ENCODE peak calls at places on chromosomes 5 and 9, in seven cellular contexts. Q, O, V, I, Z, F and L are unnamed samples.

GRCh38 chr5:43045236-43045635 is 5.1 kb upstream of the ANXA2R start:
- DNase-seq in F (no peak), V (no peak), O (no peak), Z (no peak), Q (no peak), I (no peak), L (no peak)

GRCh38 chr5:40406426-40407211 is 273.1 kb upstream of the PTGER4 start:
- DNase-seq in I (no peak), V (no peak), Z (peak), Q (no peak), O (no peak), F (no peak), L (no peak)

GRCh38 chr9:88979021-88979420 is 12.2 kb upstream of the S1PR3 start:
- DNase-seq in Q (no peak), I (no peak), Z (no peak), V (no peak), F (no peak), O (no peak), L (no peak)

GRCh38 chr5:160506006-160507004 is 84.7 kb downstream of the PTTG1 start:
- DNase-seq in F (no peak), V (peak), Q (no peak), I (no peak), O (no peak), Z (peak), L (no peak)

GRCh38 chr9:117343416-117343815 is 71.4 kb downstream of the ASTN2 start:
- DNase-seq in Q (no peak), F (peak), V (no peak), I (no peak), O (no peak), Z (no peak), L (no peak)

GRCh38 chr9:69971643-69972449 is 71.8 kb upstream of the MAMDC2 start:
- DNase-seq in V (peak), Q (peak), O (peak), Z (peak), I (peak), F (peak), L (peak)

GRCh38 chr9:5817776-5818336 is 15.1 kb downstream of the ERMP1 start:
- DNase-seq in Q (no peak), I (no peak), Z (no peak), O (no peak), F (peak), V (no peak), L (no peak)

GRCh38 chr9:106758911-106759310 is 104.1 kb upstream of the ZNF462 start:
- DNase-seq in F (no peak), O (no peak), V (no peak), Z (no peak), Q (no peak), I (no peak), L (no peak)

GRCh38 chr5:148511832-148512347 is 128.1 kb downstream of the FBXO38 start:
- DNase-seq in F (no peak), V (peak), I (no peak), Q (no peak), Z (no peak), O (no peak), L (no peak)

GRCh38 chr5:110899566-110900412 is 161.0 kb downstream of the SLC25A46 start:
- DNase-seq in F (no peak), V (peak), Q (no peak), Z (no peak), I (no peak), O (no peak), L (no peak)

GRCh38 chr5:71988808-71989207 is 118.5 kb upstream of the MAP1B start:
- DNase-seq in O (no peak), I (no peak), Z (no peak), Q (no peak), F (no peak), V (no peak), L (no peak)

GRCh38 chr5:173041881-173042481 is 14.2 kb upstream of the CREBRF start:
- DNase-seq in F (no peak), Z (no peak), O (no peak), V (no peak), I (no peak), Q (no peak), L (no peak)

GRCh38 chr5:77910789-77911188 is 134.7 kb upstream of the TBCA start:
- DNase-seq in O (no peak), Q (no peak), F (no peak), I (no peak), Z (no peak), V (no peak), L (no peak)

GRCh38 chr9:4734150-4734549 is 6.9 kb downstream of the AK3 start:
- DNase-seq in O (no peak), I (no peak), Z (no peak), V (no peak), F (no peak), Q (no peak), L (no peak)

GRCh38 chr9:89606049-89606481 is 1.3 kb downstream of the GADD45G start:
- DNase-seq in V (peak), O (peak), Q (peak), Z (no peak), F (peak), I (no peak), L (peak)

GRCh38 chr5:6902597-6902996 is 189.4 kb downstream of the TENT4A start:
- DNase-seq in O (no peak), F (no peak), Z (no peak), I (peak), V (no peak), Q (no peak), L (peak)

GRCh38 chr9:127981559-127982121 is 851 bp upstream of the EEIG1 start:
- DNase-seq in Z (no peak), V (no peak), I (no peak), Q (no peak), O (no peak), F (no peak), L (no peak)

GRCh38 chr5:6716634-6717149 is 3.5 kb downstream of the TENT4A start:
- DNase-seq in Q (no peak), F (no peak), O (no peak), I (no peak), V (no peak), Z (no peak), L (no peak)